ENCODE peak calls at places on chromosomes 16 and 17, in ten cellular contexts. U is esophagus squamous epithelium, L is mucosa of descending colon, A is WERI-Rb-1, K is left ventricle myocardium inferior, J is osteoblast, W is hepatocyte, F is A549, M is cardiac fibroblast, X is adrenal gland. Q is an unnamed sample.

GRCh38 chr17:79769596-79770520 is 8.1 kb upstream of the CBX2 start:
- DNase-seq in A (peak; percentile 60), U (no peak), F (peak; percentile 71), M (no peak), L (no peak), W (no peak), J (peak; percentile 61), X (no peak), K (no peak), Q (no peak)

GRCh38 chr16:30065943-30066881 is 652 bp downstream of the ALDOA start:
- DNase-seq in K (no peak), W (peak; percentile 80), F (no peak), J (peak; percentile 97), X (peak; percentile 62), M (peak; percentile 70), U (no peak), L (no peak), A (peak; percentile 26), Q (no peak)

GRCh38 chr17:37714897-37715296 is 30.0 kb downstream of the HNF1B start:
- DNase-seq in L (no peak), J (no peak), U (no peak), W (no peak), X (no peak), F (peak; percentile 53), K (no peak), M (no peak), A (no peak), Q (peak; percentile 7)

GRCh38 chr17:77821114-77821513 is 137.4 kb upstream of the TNRC6C start:
- DNase-seq in L (no peak), X (no peak), A (peak; percentile 65), M (no peak), J (no peak), F (no peak), W (no peak), K (no peak), U (no peak), Q (no peak)

GRCh38 chr17:77437017-77437416 is 296.2 kb downstream of the SEC14L1 start:
- DNase-seq in X (no peak), K (peak; percentile 70), M (peak; percentile 94), F (no peak), L (no peak), U (no peak), J (no peak), A (no peak), W (peak; percentile 80), Q (no peak)

GRCh38 chr17:70107441-70107840 is 32.4 kb downstream of the KCNJ16 start:
- DNase-seq in U (no peak), F (no peak), J (no peak), A (no peak), M (no peak), X (no peak), W (no peak), K (no peak), L (no peak), Q (no peak)

GRCh38 chr16:3650631-3651265 is 3.7 kb upstream of the DNASE1 start:
- DNase-seq in J (no peak), W (no peak), L (peak; percentile 16), M (no peak), U (no peak), X (no peak), K (no peak), A (no peak), F (no peak), Q (no peak)

GRCh38 chr17:78131172-78132085 is 858 bp downstream of the TMC8 start:
- DNase-seq in J (peak; percentile 87), K (no peak), U (no peak), M (no peak), F (no peak), L (peak; percentile 63), W (no peak), A (no peak), X (no peak), Q (no peak)

GRCh38 chr17:82609655-82610054 is 38.6 kb downstream of the WDR45B start:
- DNase-seq in L (no peak), W (no peak), F (no peak), X (no peak), U (no peak), J (no peak), M (no peak), A (no peak), K (no peak), Q (no peak)

GRCh38 chr17:65783845-65784334 is 222.4 kb upstream of the AXIN2 start:
- DNase-seq in L (no peak), J (no peak), X (peak; percentile 33), F (peak; percentile 16), M (peak; percentile 91), K (no peak), U (no peak), A (no peak), W (peak; percentile 12), Q (no peak)

GRCh38 chr16:87346517-87347060 is 29.4 kb upstream of the C16orf95 start:
- DNase-seq in A (no peak), M (no peak), U (no peak), X (no peak), F (no peak), W (no peak), L (no peak), J (no peak), K (no peak), Q (no peak)

DNA sequence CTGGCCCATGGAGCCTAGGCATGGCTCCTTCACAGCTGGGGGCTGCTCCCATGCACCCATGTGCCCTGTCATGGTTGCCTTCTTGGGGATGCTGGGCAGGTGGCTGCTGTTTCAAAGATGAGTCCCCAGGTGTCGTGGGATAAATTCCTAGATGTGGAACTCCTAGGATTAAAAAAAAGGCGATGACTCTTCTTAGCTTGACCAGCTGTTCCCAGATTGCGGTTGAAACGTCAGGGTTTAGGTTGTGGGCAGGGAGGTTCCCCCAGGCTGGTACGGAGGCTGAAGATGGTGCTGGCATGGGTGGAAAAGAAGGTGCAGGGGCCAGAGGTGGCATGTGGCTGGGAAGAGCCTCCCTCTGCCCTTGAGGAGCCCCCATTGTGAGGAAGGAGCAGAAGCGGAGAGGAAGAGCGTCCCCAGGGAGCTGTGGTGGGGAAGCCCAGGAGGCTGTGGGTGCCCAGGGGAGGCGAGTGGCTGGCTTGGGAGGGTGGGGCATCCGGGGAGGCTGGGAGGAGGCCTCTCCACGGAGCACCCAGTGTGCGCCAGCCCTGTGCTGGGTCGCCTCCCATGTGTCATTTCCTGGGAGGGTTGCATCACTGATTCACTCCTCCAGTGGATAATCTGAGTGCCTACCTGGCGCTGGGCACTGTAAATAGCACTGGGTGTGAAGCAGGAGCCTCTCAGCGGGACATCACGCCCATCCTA is 7.5 kb upstream of the KCNJ12 start:
- DNase-seq in K (no peak), L (no peak), A (no peak), M (no peak), U (no peak), W (no peak), F (no peak), J (no peak), X (no peak), Q (no peak)
- H3K4me3 ChIP-seq in K (no peak overlapping the region), L (no peak overlapping the region), A (no peak overlapping the region), M (no peak overlapping the region), U (no peak overlapping the region), W (no peak overlapping the region), F (no peak overlapping the region), J (no peak overlapping the region), X (no peak overlapping the region), Q (no peak overlapping the region)

DNA sequence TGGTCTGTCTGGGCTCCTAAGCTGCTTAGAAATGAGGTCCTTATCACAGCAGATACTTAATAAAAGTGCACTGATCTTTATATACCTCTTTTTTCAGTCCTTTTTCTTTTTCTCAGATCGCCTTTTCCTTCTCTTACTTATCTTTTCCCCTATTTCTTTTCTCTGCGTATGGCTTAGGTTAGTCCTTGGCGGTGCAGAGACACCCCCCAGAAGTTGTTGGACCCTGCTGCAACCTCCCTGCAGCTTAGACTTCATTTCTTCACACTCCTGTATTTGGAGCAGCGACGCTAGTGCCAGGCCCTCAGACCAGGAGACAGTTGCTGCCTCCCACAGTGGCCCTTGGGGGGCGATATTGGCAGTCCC is 67.6 kb downstream of the CENPV start:
- DNase-seq in F (no peak), X (no peak), J (no peak), W (no peak), A (peak; percentile 11), M (no peak), K (no peak), U (no peak), L (no peak), Q (no peak)
- H3K4me3 ChIP-seq in F (no peak overlapping the region), X (no peak overlapping the region), J (peak overlapping the region; percentile 62), W (no peak overlapping the region), A (no peak overlapping the region), M (peak overlapping the region; percentile 38), K (peak overlapping the region; percentile 49), U (peak overlapping the region; percentile 31), L (no peak overlapping the region), Q (peak overlapping the region; percentile 37)

GRCh38 chr17:1785925-1786324 is 24.1 kb downstream of the SERPINF1 start:
- DNase-seq in L (no peak), K (peak; percentile 52), X (no peak), F (no peak), U (no peak), A (no peak), M (peak; percentile 47), W (no peak), J (no peak), Q (no peak)

GRCh38 chr17:1789936-1790335 is 28.1 kb downstream of the SERPINF1 start:
- DNase-seq in J (no peak), K (no peak), A (no peak), W (no peak), X (no peak), M (no peak), L (no peak), U (no peak), F (no peak), Q (no peak)

GRCh38 chr17:1783834-1784611 is 22.2 kb downstream of the SERPINF1 start:
- DNase-seq in A (no peak), U (no peak), M (peak; percentile 97), F (peak; percentile 77), J (peak; percentile 86), W (peak; percentile 77), L (no peak), X (peak; percentile 95), K (peak; percentile 75), Q (no peak)

GRCh38 chr17:1787301-1787902 is 25.5 kb downstream of the SERPINF1 start:
- DNase-seq in L (peak; percentile 64), J (peak; percentile 98), F (peak; percentile 99), U (no peak), K (peak; percentile 46), A (no peak), M (peak; percentile 91), W (peak; percentile 91), X (peak; percentile 94), Q (no peak)

DNA sequence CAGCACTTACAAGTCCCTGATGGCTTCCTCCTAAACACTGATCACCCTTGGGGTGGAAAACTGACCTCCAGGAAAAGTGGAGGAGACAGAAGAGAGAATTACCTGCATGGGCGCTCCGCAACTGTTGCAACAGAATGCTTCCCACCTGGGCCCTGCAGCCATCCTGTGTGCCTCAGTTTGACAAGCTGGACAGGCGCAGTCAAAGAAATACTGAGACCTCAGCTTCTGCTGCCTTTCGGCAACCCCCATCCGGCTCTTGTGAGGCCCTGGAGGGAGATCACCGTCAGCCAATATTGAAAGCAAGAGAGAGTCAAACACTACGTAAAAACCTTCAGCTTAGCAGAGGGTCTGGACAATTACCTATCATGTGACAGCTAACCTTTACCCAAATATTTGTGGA is 24.8 kb downstream of the SERPINF1 start:
- DNase-seq in W (no peak), M (no peak), A (no peak), L (no peak), U (no peak), K (no peak), X (no peak), F (no peak), J (no peak), Q (no peak)
- H3K4me3 ChIP-seq in W (no peak overlapping the region), M (no peak overlapping the region), A (no peak overlapping the region), L (no peak overlapping the region), U (no peak overlapping the region), K (no peak overlapping the region), X (no peak overlapping the region), F (no peak overlapping the region), J (no peak overlapping the region), Q (no peak overlapping the region)

GRCh38 chr17:40178021-40178601 is 841 bp downstream of the RAPGEFL1 start:
- DNase-seq in F (no peak), K (no peak), A (no peak), L (peak; percentile 66), J (peak; percentile 76), U (no peak), W (no peak), M (no peak), X (no peak), Q (no peak)
- H3K4me3 ChIP-seq in F (no peak overlapping the region), K (peak overlapping the region; percentile 63), A (no peak overlapping the region), L (peak overlapping the region; percentile 68), J (no peak overlapping the region), U (peak overlapping the region; percentile 65), W (peak overlapping the region; percentile 73), M (no peak overlapping the region), X (peak overlapping the region; percentile 75), Q (no peak overlapping the region)

Q was measured in Jurkat, Clone E6-1.